ENCODE peak calls at places on chromosomes 12 and 14, in five cellular contexts. K is RPMI8226, E is gastrocnemius medialis, T is cardiac muscle cell, L is progenitor cell of endocrine pancreas. H is an unnamed sample.

GRCh38 chr12:86170051-86170450 is 86.1 kb downstream of the MGAT4C start:
- DNase-seq in K (no peak), E (no peak), T (no peak), L (no peak), H (no peak)

GRCh38 chr14:85533821-85534271 is 3.9 kb downstream of the FLRT2 start:
- DNase-seq in K (no peak), E (peak; percentile 10), T (peak; percentile 54), L (peak; percentile 15), H (no peak)

GRCh38 chr14:106518054-106518943 is 991.9 kb downstream of the TMEM121 start:
- DNase-seq in K (no peak), E (no peak), T (no peak), L (no peak), H (no peak)

GRCh38 chr14:32078030-32078793 is 1.1 kb downstream of the ARHGAP5 start:
- DNase-seq in K (peak; percentile 32), E (no peak), T (peak; percentile 51), L (no peak), H (no peak)

GRCh38 chr12:85626031-85626781 is 210.0 kb downstream of the RASSF9 start:
- DNase-seq in K (no peak), E (no peak), T (no peak), L (no peak), H (no peak)

GRCh38 chr12:11863478-11863906 is 207.2 kb upstream of the BCL2L14 start:
- DNase-seq in K (no peak), E (no peak), T (no peak), L (no peak), H (no peak)

GRCh38 chr14:105056303-105056831 is 8.9 kb downstream of the GPR132 start:
- DNase-seq in K (no peak), E (no peak), T (no peak), L (no peak), H (no peak)

GRCh38 chr14:96165493-96166474 is 38.9 kb upstream of the BDKRB2 start:
- DNase-seq in K (no peak), E (no peak), T (no peak), L (no peak), H (no peak)

GRCh38 chr12:51823875-51824565 is 24.5 kb downstream of the FIGNL2 start:
- DNase-seq in K (peak; percentile 70), E (no peak), T (peak; percentile 70), L (no peak), H (no peak)

GRCh38 chr14:60905930-60906329 is 74.9 kb downstream of the TRMT5 start:
- DNase-seq in K (no peak), E (no peak), T (no peak), L (no peak), H (no peak)

GRCh38 chr12:100368066-100368465 is 11.2 kb downstream of the SLC17A8 start:
- DNase-seq in K (no peak), E (no peak), T (no peak), L (no peak), H (no peak)

GRCh38 chr12:114838480-114838879 is 154.5 kb upstream of the TBX3 start:
- DNase-seq in K (no peak), E (no peak), T (no peak), L (no peak), H (no peak)

GRCh38 chr12:103857164-103857563 is 16.1 kb upstream of the NT5DC3 start:
- DNase-seq in K (no peak), E (no peak), T (no peak), L (no peak), H (no peak)

GRCh38 chr14:76191297-76191696 is 39.6 kb downstream of the GPATCH2L start:
- DNase-seq in K (no peak), E (peak; percentile 12), T (no peak), L (no peak), H (no peak)

GRCh38 chr12:101490286-101490920 is 15.3 kb downstream of the SPIC start:
- DNase-seq in K (peak; percentile 37), E (peak; percentile 42), T (peak; percentile 56), L (no peak), H (peak; percentile 38)

GRCh38 chr12:47306130-47306529 is 226.4 kb upstream of the AMIGO2 start:
- DNase-seq in K (no peak), E (no peak), T (no peak), L (no peak), H (no peak)

GRCh38 chr12:124568431-124569374 is 1.3 kb upstream of the NCOR2 start:
- DNase-seq in K (peak; percentile 84), E (peak; percentile 38), T (peak; percentile 27), L (no peak), H (no peak)

GRCh38 chr12:28191018-28191595 is 851 bp downstream of the CCDC91 start:
- DNase-seq in K (peak; percentile 23), E (no peak), T (no peak), L (no peak), H (no peak)

GRCh38 chr12:25377475-25378179 is 126.9 kb upstream of the KRAS start:
- DNase-seq in K (no peak), E (no peak), T (no peak), L (no peak), H (no peak)

GRCh38 chr14:74207943-74208342 is 31.3 kb upstream of the VSX2 start:
- DNase-seq in K (peak; percentile 10), E (no peak), T (no peak), L (no peak), H (peak; percentile 33)

GRCh38 chr12:107131832-107132616 is 38.7 kb upstream of the CRY1 start:
- DNase-seq in K (peak; percentile 61), E (no peak), T (peak; percentile 79), L (peak; percentile 11), H (peak; percentile 38)

GRCh38 chr14:54922598-54922997 is 20.0 kb upstream of the GCH1 start:
- DNase-seq in K (no peak), E (no peak), T (no peak), L (no peak), H (no peak)

GRCh38 chr12:111893287-111893686 is 51.3 kb downstream of the MAPKAPK5 start:
- DNase-seq in K (no peak), E (no peak), T (no peak), L (no peak), H (no peak)

GRCh38 chr12:99498756-99499155 is 148.8 kb upstream of the GARIN6 start:
- DNase-seq in K (no peak), E (no peak), T (no peak), L (no peak), H (peak; percentile 30)

GRCh38 chr14:94379291-94380224 is 8.8 kb downstream of the SERPINA1 start:
- DNase-seq in K (no peak), E (no peak), T (no peak), L (no peak), H (no peak)

GRCh38 chr14:59347915-59348314 is 117.3 kb downstream of the GPR135 start:
- DNase-seq in K (no peak), E (no peak), T (no peak), L (no peak), H (no peak)

GRCh38 chr12:16586350-16587109 is 19.4 kb downstream of the LMO3 start:
- DNase-seq in K (no peak), E (no peak), T (no peak), L (no peak), H (no peak)

GRCh38 chr12:27229367-27229766 is 14.7 kb upstream of the STK38L start:
- DNase-seq in K (no peak), E (no peak), T (no peak), L (no peak), H (no peak)

GRCh38 chr14:31898835-31899528 is 178.1 kb upstream of the ARHGAP5 start:
- DNase-seq in K (no peak), E (no peak), T (no peak), L (no peak), H (no peak)

GRCh38 chr12:188910-189621 is 24.9 kb downstream of the SLC6A12 start:
- DNase-seq in K (peak; percentile 66), E (no peak), T (peak; percentile 85), L (peak; percentile 80), H (no peak)

GRCh38 chr12:56957229-56958052 is at the start of gene RDH16:
- DNase-seq in K (no peak), E (no peak), T (no peak), L (no peak), H (no peak)

GRCh38 chr12:71938728-71939385 is at the start of gene TPH2:
- DNase-seq in K (peak; percentile 75), E (no peak), T (peak; percentile 92), L (peak; percentile 82), H (peak; percentile 60)

GRCh38 chr14:94098359-94098758 is 12.2 kb upstream of the IFI27 start:
- DNase-seq in K (no peak), E (no peak), T (no peak), L (no peak), H (no peak)

GRCh38 chr14:62914025-62914424 is 131.2 kb downstream of the KCNH5 start:
- DNase-seq in K (no peak), E (no peak), T (no peak), L (no peak), H (no peak)

GRCh38 chr14:101754893-101755292 is 6.6 kb upstream of the PPP2R5C start:
- DNase-seq in K (no peak), E (no peak), T (no peak), L (no peak), H (no peak)